ENCODE peak calls at places on chromosomes 13 and 19, in seven cellular contexts. M is body of pancreas; F is BJ; X is CD8-positive, alpha-beta T cell; E is bronchial epithelial cell; C is CD4-positive, CD25-positive, alpha-beta regulatory T cell; L is prostate gland. R is an unnamed sample.

GRCh38 chr19:57473646-57474045 is 3.7 kb downstream of the ZNF772 start:
- DNase-seq in M (no peak), F (no peak), X (no peak), E (no peak), C (no peak), L (no peak), R (no peak)

GRCh38 chr13:91141619-91142061 is 205.8 kb upstream of the MIR17HG start:
- DNase-seq in M (no peak), F (no peak), X (no peak), E (no peak), C (no peak), L (no peak), R (no peak)

GRCh38 chr19:43467730-43468129 is 2.3 kb upstream of the LYPD3 start:
- DNase-seq in M (no peak), F (peak; percentile 35), X (no peak), E (peak; percentile 68), C (peak; percentile 20), L (no peak), R (no peak)

GRCh38 chr13:45409993-45410392 is 8.2 kb downstream of the SLC25A30 start:
- DNase-seq in M (no peak), F (no peak), X (no peak), E (no peak), C (no peak), L (no peak), R (no peak)

GRCh38 chr19:54096642-54097106 is 3.9 kb downstream of the OSCAR start:
- DNase-seq in M (no peak), F (no peak), X (no peak), E (peak; percentile 20), C (peak; percentile 54), L (no peak), R (no peak)

GRCh38 chr19:17103177-17103576 is 27.6 kb downstream of the MYO9B start:
- DNase-seq in M (no peak), F (no peak), X (no peak), E (no peak), C (peak; percentile 32), L (no peak), R (no peak)

GRCh38 chr13:105272660-105273631 is 1262.5 kb downstream of the EFNB2 start:
- DNase-seq in M (no peak), F (no peak), X (no peak), E (no peak), C (no peak), L (no peak), R (no peak)

GRCh38 chr13:66200555-66200954 is 1029.6 kb downstream of the PCDH9 start:
- DNase-seq in M (no peak), F (no peak), X (no peak), E (no peak), C (no peak), L (no peak), R (no peak)

GRCh38 chr13:114025432-114026127 is 51.7 kb upstream of the C13orf46 start:
- DNase-seq in M (no peak), F (no peak), X (no peak), E (no peak), C (no peak), L (no peak), R (peak; percentile 59)

GRCh38 chr13:22312405-22312803 is 641.5 kb downstream of the FGF9 start:
- DNase-seq in M (no peak), F (no peak), X (no peak), E (no peak), C (no peak), L (no peak), R (no peak)

GRCh38 chr13:62973804-62974203 is 1558.2 kb upstream of the PCDH20 start:
- DNase-seq in M (no peak), F (no peak), X (no peak), E (no peak), C (no peak), L (no peak), R (no peak)

GRCh38 chr19:44712864-44713515 is 14.0 kb downstream of the CEACAM16 start:
- DNase-seq in M (no peak), F (no peak), X (no peak), E (no peak), C (no peak), L (no peak), R (no peak)

GRCh38 chr19:58229255-58229639 is 533 bp downstream of the ZNF544 start:
- DNase-seq in M (no peak), F (no peak), X (no peak), E (peak; percentile 20), C (no peak), L (no peak), R (no peak)

GRCh38 chr13:110263906-110264305 is 43.1 kb downstream of the COL4A1 start:
- DNase-seq in M (no peak), F (no peak), X (no peak), E (no peak), C (no peak), L (no peak), R (peak; percentile 79)

GRCh38 chr19:6528544-6529121 is 2.2 kb upstream of the TNFSF9 start:
- DNase-seq in M (no peak), F (no peak), X (no peak), E (no peak), C (no peak), L (no peak), R (no peak)

GRCh38 chr13:106471957-106472543 is 63.4 kb downstream of the EFNB2 start:
- DNase-seq in M (no peak), F (peak; percentile 37), X (no peak), E (peak; percentile 100), C (no peak), L (no peak), R (peak; percentile 40)

GRCh38 chr13:109363431-109363830 is 423.0 kb downstream of the IRS2 start:
- DNase-seq in M (no peak), F (no peak), X (no peak), E (no peak), C (no peak), L (no peak), R (no peak)

GRCh38 chr19:49983645-49984229 is 22.8 kb upstream of the SIGLEC11 start:
- DNase-seq in M (peak; percentile 84), F (no peak), X (peak; percentile 71), E (peak; percentile 26), C (peak; percentile 66), L (peak; percentile 33), R (peak; percentile 50)

GRCh38 chr19:19444694-19445155 is 39.2 kb downstream of the GATAD2A start:
- DNase-seq in M (no peak), F (no peak), X (no peak), E (peak; percentile 35), C (peak; percentile 39), L (no peak), R (no peak)

GRCh38 chr19:17095141-17095919 is 19.8 kb downstream of the MYO9B start:
- DNase-seq in M (no peak), F (no peak), X (no peak), E (no peak), C (no peak), L (no peak), R (peak; percentile 84)

GRCh38 chr13:90999401-90999800 is 348.1 kb upstream of the MIR17HG start:
- DNase-seq in M (no peak), F (no peak), X (no peak), E (no peak), C (no peak), L (no peak), R (no peak)

GRCh38 chr19:40923934-40924391 is 41.9 kb upstream of the CYP2A7 start:
- DNase-seq in M (no peak), F (no peak), X (no peak), E (no peak), C (no peak), L (no peak), R (no peak)
- H3K36me3 ChIP-seq in M (no peaks in the 10 kb centered on the region), F (no peaks in the 10 kb centered on the region), X (no peaks in the 10 kb centered on the region), E (no peaks in the 10 kb centered on the region), C (no peaks in the 10 kb centered on the region), L (no peaks in the 10 kb centered on the region), R (no peaks in the 10 kb centered on the region)

DNA sequence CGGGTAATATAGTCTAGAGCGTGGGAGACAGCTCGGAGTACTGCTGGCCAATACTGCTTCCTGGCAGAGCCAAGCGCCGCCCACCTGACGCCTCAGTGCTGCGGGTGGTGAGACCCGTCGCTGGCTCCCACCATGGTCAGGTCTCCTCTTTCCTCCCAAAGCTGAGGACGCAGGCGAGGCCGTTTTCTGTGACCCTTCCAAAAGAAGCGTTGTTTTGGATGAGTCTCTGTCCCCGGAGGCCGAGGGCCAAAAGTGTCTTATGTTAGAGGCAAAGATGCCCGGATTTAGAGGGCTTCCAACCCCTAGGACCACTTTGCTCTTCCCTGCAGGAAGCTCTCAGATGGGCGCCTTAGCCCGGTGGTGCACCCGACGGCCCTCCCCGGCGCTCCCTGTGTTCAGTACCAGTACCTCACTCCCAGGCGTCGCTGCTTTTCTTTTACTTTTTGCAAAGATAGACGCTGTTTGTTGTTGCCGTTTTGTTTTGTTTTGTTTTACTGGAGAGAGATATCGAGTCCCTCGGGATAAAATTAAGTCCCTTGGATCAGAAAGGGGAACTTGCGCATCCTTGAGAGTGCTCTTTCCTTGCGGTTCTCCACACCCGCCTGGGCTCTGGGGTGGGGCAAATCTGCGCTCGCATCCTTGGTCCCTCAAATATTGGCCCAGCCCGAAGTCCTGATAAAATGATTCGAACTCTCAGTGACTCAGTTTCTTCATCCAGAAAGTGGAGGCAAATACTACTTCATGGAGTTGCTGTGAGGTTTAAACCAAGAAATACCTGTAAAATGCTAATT is 7.0 kb downstream of the PDX1 start:
- DNase-seq in M (peak; percentile 26), F (no peak), X (no peak), E (no peak), C (no peak), L (no peak), R (no peak)
- H3K27me3 ChIP-seq in M (no peaks in the 10 kb centered on the region), F (peaks cover 66% of the 10 kb centered on the region), X (peaks cover 33% of the 10 kb centered on the region), E (peaks cover 63% of the 10 kb centered on the region), C (peaks cover 48% of the 10 kb centered on the region), L (peaks cover 75% of the 10 kb centered on the region), R (peaks cover 67% of the 10 kb centered on the region)

DNA sequence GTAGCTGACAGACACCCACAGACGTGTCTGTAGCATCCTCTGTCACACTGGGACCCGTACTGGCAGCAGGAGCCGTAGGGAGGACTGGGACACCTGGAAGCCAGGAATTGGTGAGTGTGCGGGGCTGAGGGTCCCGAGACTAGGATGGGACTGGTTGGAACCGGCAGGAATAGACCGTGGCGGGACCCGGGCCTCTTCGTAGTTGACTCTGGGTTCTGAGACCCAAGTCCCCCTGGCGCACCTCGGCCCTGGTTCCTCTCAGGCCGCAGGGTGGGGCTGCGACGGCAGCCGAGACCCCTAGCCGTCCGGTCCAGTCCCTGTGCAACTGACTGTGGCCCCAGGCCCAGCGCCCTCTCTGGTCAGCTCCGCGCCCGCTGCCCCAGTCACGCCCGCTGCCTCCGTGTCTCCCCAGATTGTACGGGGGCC is 64.7 kb downstream of the ZNF823 start:
- DNase-seq in M (no peak), F (no peak), X (no peak), E (no peak), C (no peak), L (no peak), R (no peak)
- H3K4me3 ChIP-seq in M (peak overlapping the region; percentile 28), F (peak overlapping the region; percentile 45), X (no peak overlapping the region), E (no peak overlapping the region), C (no peak overlapping the region), L (peak overlapping the region; percentile 28), R (peak overlapping the region; percentile 26)

GRCh38 chr13:112833551-112834257 is 135.3 kb upstream of the MCF2L start:
- DNase-seq in M (no peak), F (no peak), X (no peak), E (no peak), C (no peak), L (no peak), R (no peak)

GRCh38 chr13:112831801-112832200 is 137.2 kb upstream of the MCF2L start:
- DNase-seq in M (no peak), F (no peak), X (no peak), E (no peak), C (no peak), L (no peak), R (no peak)

GRCh38 chr13:112828756-112829155 is 138.9 kb downstream of the ATP11A start:
- DNase-seq in M (no peak), F (no peak), X (no peak), E (no peak), C (no peak), L (no peak), R (peak; percentile 6)

GRCh38 chr13:112832811-112833210 is 136.2 kb upstream of the MCF2L start:
- DNase-seq in M (no peak), F (no peak), X (no peak), E (no peak), C (no peak), L (no peak), R (no peak)

GRCh38 chr13:112831196-112831595 is 137.8 kb upstream of the MCF2L start:
- DNase-seq in M (no peak), F (no peak), X (no peak), E (no peak), C (no peak), L (no peak), R (no peak)
- H3K36me3 ChIP-seq in M (peaks cover 38% of the 10 kb centered on the region), F (peaks cover 8% of the 10 kb centered on the region), X (peaks cover 16% of the 10 kb centered on the region), E (peaks cover 21% of the 10 kb centered on the region), C (peaks cover 84% of the 10 kb centered on the region), L (no peaks in the 10 kb centered on the region), R (no peaks in the 10 kb centered on the region)

R was measured in uterus.